ENCODE peak calls at places on chromosomes 3 and 15, in eight cellular contexts. X is posterior cingulate gyrus; B is CD4-positive, alpha-beta T cell; Q is AG08396; E is activated naive CD4-positive, alpha-beta T cell; N is GM20000; F is A549; G is right atrium auricular region. K is an unnamed sample.

GRCh38 chr3:14518432-14518802 is 21.7 kb downstream of the GRIP2 start:
- DNase-seq in B (no peak), G (no peak), X (peak), Q (no peak), E (no peak), N (no peak), F (no peak), K (no peak)

GRCh38 chr3:100159564-100160153 is 45.4 kb upstream of the FILIP1L start:
- DNase-seq in F (no peak), N (no peak), G (no peak), X (no peak), Q (peak), B (no peak), E (no peak), K (no peak)

GRCh38 chr3:127420355-127420655 is 132.5 kb upstream of the PRR20G start:
- DNase-seq in F (no peak), X (no peak), Q (no peak), G (peak), N (no peak), E (no peak), B (no peak), K (no peak)

GRCh38 chr3:155435821-155436220 is 142.3 kb upstream of the STRIT1 start:
- DNase-seq in N (no peak), Q (peak), F (no peak), E (no peak), B (no peak), G (no peak), X (no peak), K (no peak)

GRCh38 chr15:43239732-43240491 is 19.1 kb upstream of the EPB42 start:
- DNase-seq in Q (no peak), N (peak), B (no peak), E (no peak), G (no peak), X (no peak), F (no peak), K (no peak)

GRCh38 chr15:96333194-96334016 is 2.9 kb downstream of the NR2F2 start:
- DNase-seq in F (no peak), E (no peak), G (no peak), X (peak), N (peak), Q (peak), B (no peak), K (peak)

GRCh38 chr3:97736928-97737327 is 27.6 kb upstream of the ARL6 start:
- DNase-seq in X (no peak), N (no peak), B (no peak), G (no peak), Q (no peak), F (no peak), E (no peak), K (no peak)

GRCh38 chr15:33293619-33294309 is 17.0 kb upstream of the RYR3 start:
- DNase-seq in X (no peak), F (no peak), E (no peak), G (no peak), Q (no peak), N (no peak), B (no peak), K (no peak)

GRCh38 chr15:35595656-35596055 is 49.7 kb upstream of the DPH6 start:
- DNase-seq in G (no peak), N (no peak), B (no peak), E (no peak), X (no peak), F (no peak), Q (no peak), K (no peak)

GRCh38 chr3:81816473-81817260 is 55.2 kb upstream of the GBE1 start:
- DNase-seq in F (no peak), B (no peak), G (no peak), Q (no peak), N (peak), E (no peak), X (no peak), K (no peak)

GRCh38 chr3:159210336-159210735 is 408.5 kb downstream of the MFSD1 start:
- DNase-seq in F (no peak), G (no peak), X (no peak), E (no peak), B (no peak), N (no peak), Q (no peak), K (no peak)

GRCh38 chr3:30934208-30934550 is 39.7 kb upstream of the GADL1 start:
- DNase-seq in E (no peak), X (no peak), N (peak), B (no peak), G (no peak), Q (peak), F (peak), K (no peak)

K was measured in NCI-H2171.